ENCODE peak calls at places on chromosomes 5 and 9, in seven cellular contexts. X is hypothalamus; L is thyroid gland; H is cerebellum; G is islet precursor cell; I is GDM1; A is central memory CD4-positive, alpha-beta T cell. K is an unnamed sample.

GRCh38 chr9:33435821-33436277 is 11.5 kb downstream of the AQP3 start:
- DNase-seq in I (no peak), X (no peak), H (no peak), A (no peak), G (no peak), L (no peak), K (no peak)

GRCh38 chr5:22496666-22497065 is 356.5 kb downstream of the CDH12 start:
- DNase-seq in G (no peak), A (no peak), L (no peak), H (no peak), I (no peak), X (no peak), K (no peak)

GRCh38 chr5:3339092-3339797 is 256.4 kb upstream of the IRX1 start:
- DNase-seq in G (no peak), L (no peak), H (no peak), A (no peak), X (no peak), I (no peak), K (no peak)

GRCh38 chr5:119470105-119470763 is 17.9 kb downstream of the HSD17B4 start:
- DNase-seq in H (no peak), X (no peak), G (no peak), L (no peak), A (no peak), I (no peak), K (no peak)

GRCh38 chr9:123267481-123268239 is 726 bp downstream of the STRBP start:
- DNase-seq in H (no peak), I (no peak), A (no peak), X (no peak), L (peak; percentile 38), G (no peak), K (no peak)

GRCh38 chr9:37574996-37575395 is 1.2 kb downstream of the FBXO10 start:
- DNase-seq in G (no peak), I (no peak), A (no peak), H (no peak), X (no peak), L (no peak), K (no peak)

GRCh38 chr9:83034026-83034425 is 28.9 kb downstream of the RASEF start:
- DNase-seq in X (no peak), H (no peak), L (no peak), G (no peak), I (no peak), A (no peak), K (no peak)

GRCh38 chr5:160506006-160507004 is 84.7 kb downstream of the PTTG1 start:
- DNase-seq in X (peak; percentile 42), H (peak; percentile 20), A (peak; percentile 83), I (peak; percentile 57), L (no peak), G (peak; percentile 63), K (peak; percentile 45)

GRCh38 chr5:1320436-1321344 is 24.2 kb downstream of the CLPTM1L start:
- DNase-seq in I (no peak), H (no peak), L (no peak), A (no peak), G (peak; percentile 47), X (no peak), K (no peak)

GRCh38 chr5:141402553-141403328 is at the start of gene PCDHGA9:
- DNase-seq in X (no peak), H (peak; percentile 15), L (no peak), G (no peak), A (no peak), I (no peak), K (no peak)

GRCh38 chr9:91197232-91198181 is 164.2 kb downstream of the AUH start:
- DNase-seq in A (no peak), G (peak; percentile 81), X (peak; percentile 43), I (no peak), L (peak; percentile 30), H (no peak), K (peak; percentile 45)

GRCh38 chr5:139474815-139475791 is 4.3 kb downstream of the SMIM33 start:
- DNase-seq in G (no peak), I (peak; percentile 87), X (no peak), A (peak; percentile 28), H (peak; percentile 35), L (no peak), K (no peak)

GRCh38 chr9:133199648-133200321 is 9.3 kb downstream of the OBP2B start:
- DNase-seq in I (no peak), H (no peak), G (peak; percentile 56), X (no peak), L (peak; percentile 56), A (peak; percentile 33), K (no peak)

GRCh38 chr5:1510151-1510561 is 13.6 kb downstream of the LPCAT1 start:
- DNase-seq in G (peak; percentile 30), A (no peak), I (no peak), L (no peak), H (no peak), X (no peak), K (no peak)

GRCh38 chr5:67465556-67466206 is 269.1 kb upstream of the CD180 start:
- DNase-seq in L (no peak), I (no peak), X (no peak), H (no peak), A (no peak), G (no peak), K (no peak)

GRCh38 chr9:86690034-86690433 is 257.3 kb downstream of the GAS1 start:
- DNase-seq in X (no peak), A (no peak), L (no peak), I (no peak), G (no peak), H (no peak), K (no peak)

GRCh38 chr9:124000784-124001444 is 10.7 kb upstream of the LHX2 start:
- DNase-seq in I (no peak), G (no peak), H (no peak), L (no peak), X (no peak), A (no peak), K (no peak)

GRCh38 chr5:127936439-127936972 is 147.1 kb upstream of the SLC12A2 start:
- DNase-seq in X (no peak), H (no peak), G (no peak), A (no peak), L (no peak), I (no peak), K (no peak)

GRCh38 chr5:159403906-159404641 is 73.8 kb upstream of the IL12B start:
- DNase-seq in A (no peak), X (no peak), G (no peak), H (no peak), L (no peak), I (no peak), K (no peak)

GRCh38 chr9:115850548-115851304 is 302.9 kb upstream of the PAPPA start:
- DNase-seq in L (no peak), I (no peak), H (no peak), A (no peak), X (no peak), G (no peak), K (no peak)

GRCh38 chr9:137112564-137113384 is 1.8 kb downstream of the DPP7 start:
- DNase-seq in H (no peak), G (no peak), X (no peak), I (no peak), L (no peak), A (no peak), K (no peak)

GRCh38 chr5:77945874-77946273 is 169.7 kb upstream of the TBCA start:
- DNase-seq in H (no peak), I (no peak), L (no peak), A (no peak), X (peak; percentile 57), G (no peak), K (peak; percentile 66)

GRCh38 chr9:134851015-134851414 is 29.6 kb upstream of the FCN2 start:
- DNase-seq in X (no peak), G (no peak), I (no peak), A (no peak), H (no peak), L (no peak), K (no peak)

GRCh38 chr9:130860458-130861316 is 25.6 kb downstream of the ABL1 start:
- DNase-seq in L (peak; percentile 96), I (no peak), G (peak; percentile 92), A (no peak), X (no peak), H (no peak), K (no peak)

K was measured in hippocampal formation.